ENCODE peak calls at places on chromosomes 11 and 22, in four cellular contexts. M is SK-N-SH, Z is K562, A is GM12878. R is an unnamed sample.

GRCh38 chr11:13030857-13031256 is 21.7 kb downstream of the RASSF10 start:
- DNase-seq in M (peak; percentile 20), Z (no peak), A (no peak), R (no peak)

GRCh38 chr11:81039916-81040530 is 1599.2 kb upstream of the TENM4 start:
- DNase-seq in M (no peak), Z (no peak), A (no peak), R (no peak)

GRCh38 chr22:36253523-36254490 is 874 bp downstream of the APOL1 start:
- DNase-seq in M (peak; percentile 29), Z (peak; percentile 20), A (no peak), R (no peak)

GRCh38 chr11:68099474-68100405 is 21.4 kb downstream of the CHKA start:
- DNase-seq in M (peak; percentile 57), Z (peak; percentile 74), A (peak; percentile 52), R (no peak)

GRCh38 chr11:123179571-123179970 is 15.5 kb downstream of the CLMP start:
- DNase-seq in M (no peak), Z (no peak), A (no peak), R (no peak)

GRCh38 chr11:88623536-88623935 is 286.0 kb upstream of the CTSC start:
- DNase-seq in M (no peak), Z (no peak), A (no peak), R (peak; percentile 14)

GRCh38 chr11:35045219-35045819 is 93.7 kb upstream of the CD44 start:
- DNase-seq in M (no peak), Z (no peak), A (no peak), R (no peak)

GRCh38 chr11:64321533-64321932 is 3.6 kb downstream of the PRDX5 start:
- DNase-seq in M (no peak), Z (no peak), A (no peak), R (peak; percentile 38)

GRCh38 chr11:66361502-66361941 is 10.0 kb downstream of the SLC29A2 start:
- DNase-seq in M (no peak), Z (peak; percentile 34), A (no peak), R (no peak)

GRCh38 chr11:63915961-63916836 is 765 bp downstream of the RCOR2 start:
- DNase-seq in M (peak; percentile 91), Z (peak; percentile 76), A (no peak), R (no peak)

GRCh38 chr11:83998921-83999320 is 712.8 kb upstream of the CCDC90B start:
- DNase-seq in M (no peak), Z (no peak), A (no peak), R (no peak)

DNA sequence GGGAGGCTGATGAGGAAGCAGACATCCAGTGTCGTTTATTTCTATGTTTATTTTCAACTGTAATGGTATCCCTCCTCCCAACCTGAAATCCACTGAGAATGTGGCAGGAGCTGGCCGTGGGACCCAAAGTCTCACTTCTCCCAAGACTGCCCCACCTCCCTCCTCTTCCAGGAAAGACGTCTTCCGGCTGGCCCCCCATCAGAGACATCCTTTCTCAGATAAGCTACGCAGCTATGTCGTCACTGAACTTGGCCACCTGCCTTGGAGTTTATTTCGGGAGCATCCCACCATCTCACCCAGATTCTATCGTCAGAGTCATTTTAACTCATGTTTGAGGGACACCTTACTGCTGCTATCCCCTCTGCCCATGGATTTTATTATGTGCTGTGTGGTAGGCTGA is 13.9 kb downstream of the TMEM184B start:
- DNase-seq in M (no peak), Z (peak; percentile 33), A (no peak), R (peak; percentile 91)
- TF ChIP-seq MXI1 in M (no peak), Z (no peak), A (no peak), R (no peak)

GRCh38 chr11:133669371-133670046 is 137.2 kb upstream of the OPCML start:
- DNase-seq in M (no peak), Z (no peak), A (no peak), R (no peak)
- TF ChIP-seq MXI1 in M (no peak), Z (no peak), A (no peak), R (no peak)

DNA sequence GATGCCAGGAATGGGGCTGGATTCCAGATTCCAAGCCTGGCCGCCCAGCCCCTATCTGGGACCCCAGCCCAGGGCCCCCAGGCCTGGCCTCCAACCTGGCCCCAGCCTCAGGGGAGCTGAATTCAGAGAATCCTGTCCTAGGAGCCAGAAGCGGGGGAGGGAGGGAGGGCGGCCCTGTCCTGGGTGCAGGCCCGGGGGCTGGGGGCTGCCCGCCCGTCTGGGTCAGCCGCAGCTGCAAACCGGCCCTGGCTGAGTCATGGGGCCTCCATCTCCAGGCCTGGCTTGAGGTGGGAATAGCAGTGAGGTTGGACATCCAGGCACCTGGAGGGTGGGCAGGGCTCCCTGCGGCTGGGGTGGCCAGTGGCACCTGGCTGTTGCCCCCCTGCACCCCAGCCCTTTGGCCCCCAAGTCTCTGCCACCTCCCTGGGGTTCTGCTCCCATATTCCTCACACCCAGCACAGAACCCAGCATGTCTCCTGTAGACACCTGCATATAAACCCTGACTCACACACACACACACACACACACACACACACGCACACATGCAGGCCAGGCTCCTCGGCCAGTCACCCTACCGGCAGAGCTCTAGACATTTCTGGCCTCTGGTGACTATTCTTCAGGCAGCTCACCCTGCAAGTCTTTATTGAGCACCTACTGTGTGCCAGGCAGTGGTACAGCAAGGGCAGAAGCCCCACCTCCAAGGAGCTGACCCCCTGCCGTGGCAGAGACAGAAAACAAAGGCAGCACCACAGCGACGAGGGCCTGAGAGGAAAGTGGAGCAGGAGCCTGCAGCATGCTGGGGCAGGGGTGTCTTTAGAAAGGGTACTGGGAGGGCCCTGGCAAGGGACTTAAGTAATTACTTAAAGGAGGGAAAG is 50.4 kb downstream of the CDKN1C start:
- DNase-seq in M (no peak), Z (no peak), A (no peak), R (peak; percentile 54)
- TF ChIP-seq MXI1 in M (no peak), Z (no peak), A (no peak), R (no peak)

GRCh38 chr11:75431533-75432525 is 1.2 kb downstream of the KLHL35 start:
- DNase-seq in M (peak; percentile 55), Z (no peak), A (no peak), R (no peak)

GRCh38 chr11:75433443-75433842 is 440 bp upstream of the KLHL35 start:
- DNase-seq in M (no peak), Z (no peak), A (no peak), R (no peak)

GRCh38 chr11:75434051-75434450 is 1.0 kb upstream of the KLHL35 start:
- DNase-seq in M (no peak), Z (no peak), A (no peak), R (no peak)

GRCh38 chr11:75430692-75431532 is 2.1 kb downstream of the KLHL35 start:
- DNase-seq in M (peak; percentile 51), Z (no peak), A (no peak), R (no peak)

GRCh38 chr11:75432911-75433321 is at the start of gene KLHL35:
- DNase-seq in M (no peak), Z (no peak), A (no peak), R (no peak)
- TF ChIP-seq MXI1 in M (no peak), Z (no peak), A (no peak), R (no peak)

GRCh38 chr22:20590477-20591294 is 83.3 kb downstream of the MED15 start:
- DNase-seq in M (no peak), Z (no peak), A (no peak), R (no peak)

GRCh38 chr22:20588092-20588842 is 80.9 kb downstream of the MED15 start:
- DNase-seq in M (no peak), Z (no peak), A (no peak), R (no peak)

GRCh38 chr22:20591295-20591645 is 83.9 kb downstream of the MED15 start:
- DNase-seq in M (no peak), Z (no peak), A (no peak), R (no peak)

GRCh38 chr22:20588843-20589581 is 81.6 kb downstream of the MED15 start:
- DNase-seq in M (no peak), Z (no peak), A (no peak), R (no peak)

GRCh38 chr22:20589614-20590476 is 82.4 kb downstream of the MED15 start:
- DNase-seq in M (no peak), Z (no peak), A (no peak), R (no peak)
- TF ChIP-seq MXI1 in M (no peak), Z (no peak), A (no peak), R (no peak)

DNA sequence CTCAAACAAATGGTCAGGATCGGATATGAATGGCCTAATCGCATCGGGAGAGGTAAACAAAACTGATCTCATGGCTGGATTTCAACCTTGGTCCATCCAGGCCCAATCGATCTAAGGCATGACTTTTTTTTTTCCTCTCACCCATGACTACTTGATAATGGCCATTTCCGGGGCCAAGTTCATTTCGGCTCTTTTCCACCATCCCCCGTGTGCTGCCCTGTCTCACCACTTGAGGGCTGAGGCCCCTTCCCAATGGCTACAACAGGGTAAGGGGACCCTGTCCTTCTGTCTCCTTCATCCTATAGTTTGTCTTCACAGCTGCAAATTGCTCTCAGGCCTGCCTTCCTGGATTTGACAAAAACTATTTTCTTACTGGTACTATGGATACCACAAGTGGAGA is 26.7 kb downstream of the GRAP2 start:
- DNase-seq in M (no peak), Z (peak; percentile 46), A (no peak), R (no peak)
- TF ChIP-seq MXI1 in M (no peak), Z (no peak), A (no peak), R (no peak)

GRCh38 chr11:77665240-77665965 is 27.8 kb upstream of the CLNS1A start:
- DNase-seq in M (no peak), Z (no peak), A (no peak), R (no peak)
- TF ChIP-seq MXI1 in M (no peak), Z (no peak), A (no peak), R (no peak)